ENCODE peak calls at places on chromosomes 4 and X, in four cellular contexts. I, Z, X and W are unnamed samples.

GRCh38 chr4:140644470-140645185 is 75.9 kb upstream of the UCP1 start:
- DNase-seq in I (no peak), Z (no peak), X (no peak), W (no peak)

GRCh38 chr4:14893713-14894112 is 108.6 kb upstream of the CPEB2 start:
- DNase-seq in I (no peak), Z (no peak), X (no peak), W (no peak)

GRCh38 chrX:144715356-144715755 is 531.9 kb upstream of the SPANXN1 start:
- DNase-seq in I (no peak), Z (no peak), X (no peak), W (no peak)

GRCh38 chr4:10006236-10006603 is 15.1 kb downstream of the SLC2A9 start:
- DNase-seq in I (peak; percentile 46), Z (no peak), X (peak; percentile 42), W (no peak)

GRCh38 chrX:49184294-49185061 is 1.7 kb downstream of the PRICKLE3 start:
- DNase-seq in I (peak; percentile 89), Z (peak; percentile 96), X (peak; percentile 43), W (peak; percentile 56)

GRCh38 chrX:66675541-66675940 is 36.7 kb upstream of the EDA2R start:
- DNase-seq in I (no peak), Z (no peak), X (no peak), W (no peak)

GRCh38 chrX:140815868-140816267 is 106.3 kb downstream of the LINC00632 start:
- DNase-seq in I (peak; percentile 15), Z (no peak), X (no peak), W (no peak)

GRCh38 chr4:122450847-122451246 is 5.7 kb downstream of the IL2 start:
- DNase-seq in I (peak; percentile 36), Z (no peak), X (peak; percentile 6), W (no peak)

GRCh38 chrX:37678574-37678973 is 7.0 kb upstream of the XK start:
- DNase-seq in I (no peak), Z (no peak), X (no peak), W (no peak)

GRCh38 chr4:153494562-153494961 is 28.4 kb downstream of the TMEM131L start:
- DNase-seq in I (no peak), Z (no peak), X (no peak), W (no peak)

GRCh38 chr4:142446965-142447474 is 399.1 kb downstream of the INPP4B start:
- DNase-seq in I (no peak), Z (no peak), X (no peak), W (no peak)

GRCh38 chr4:17095771-17096170 is 197.3 kb upstream of the LDB2 start:
- DNase-seq in I (no peak), Z (no peak), X (no peak), W (no peak)

GRCh38 chrX:48794993-48795501 is 6.8 kb upstream of the HDAC6 start:
- DNase-seq in I (no peak), Z (peak; percentile 79), X (peak; percentile 35), W (no peak)

GRCh38 chrX:104136241-104137019 is 20.4 kb downstream of the SLC25A53 start:
- DNase-seq in I (peak; percentile 83), Z (peak; percentile 65), X (peak; percentile 32), W (peak; percentile 52)

GRCh38 chr4:6396696-6397236 is 75.6 kb downstream of the PPP2R2C start:
- DNase-seq in I (no peak), Z (no peak), X (no peak), W (no peak)

GRCh38 chr4:26884486-26884988 is 23.9 kb downstream of the STIM2 start:
- DNase-seq in I (no peak), Z (no peak), X (no peak), W (peak; percentile 34)

GRCh38 chrX:102067966-102068723 is 57.3 kb upstream of the TCEAL2 start:
- DNase-seq in I (peak; percentile 16), Z (no peak), X (no peak), W (peak; percentile 7)

GRCh38 chr4:8819421-8820177 is 52.0 kb downstream of the HMX1 start:
- DNase-seq in I (no peak), Z (peak; percentile 19), X (no peak), W (peak; percentile 20)

GRCh38 chr4:105622269-105622668 is 69.8 kb downstream of the ARHGEF38 start:
- DNase-seq in I (no peak), Z (no peak), X (peak; percentile 13), W (no peak)

GRCh38 chr4:185718578-185719492 is 93.2 kb downstream of the SORBS2 start:
- DNase-seq in I (no peak), Z (no peak), X (no peak), W (no peak)

GRCh38 chrX:15524417-15524816 is 23.8 kb downstream of the BMX start:
- DNase-seq in I (no peak), Z (no peak), X (no peak), W (no peak)

GRCh38 chr4:70544279-70544870 is 26.0 kb downstream of the AMTN start:
- DNase-seq in I (no peak), Z (no peak), X (no peak), W (no peak)

GRCh38 chr4:173871643-173872042 is 341.6 kb upstream of the HAND2 start:
- DNase-seq in I (no peak), Z (no peak), X (no peak), W (no peak)

GRCh38 chrX:21974011-21974385 is 33.5 kb downstream of the SMS start:
- DNase-seq in I (no peak), Z (no peak), X (no peak), W (no peak)

GRCh38 chrX:97401586-97402101 is 517.9 kb downstream of the RPA4 start:
- DNase-seq in I (no peak), Z (no peak), X (no peak), W (no peak)

GRCh38 chr4:107837298-107837697 is 12.6 kb downstream of the SGMS2 start:
- DNase-seq in I (no peak), Z (no peak), X (no peak), W (no peak)

GRCh38 chrX:131792356-131792749 is 230.7 kb upstream of the STK26 start:
- DNase-seq in I (peak; percentile 33), Z (peak; percentile 87), X (no peak), W (no peak)

GRCh38 chr4:93285346-93285745 is 543.2 kb upstream of the ATOH1 start:
- DNase-seq in I (no peak), Z (no peak), X (no peak), W (no peak)

GRCh38 chrX:150486011-150486410 is 82.4 kb upstream of the MTM1 start:
- DNase-seq in I (no peak), Z (peak; percentile 53), X (no peak), W (no peak)

GRCh38 chr4:181301735-181302380 is 941.3 kb upstream of the TENM3 start:
- DNase-seq in I (peak; percentile 44), Z (peak; percentile 49), X (no peak), W (peak; percentile 21)